ENCODE peak calls at places on chromosomes 1 and 21, in nine cellular contexts. One of them, this sample, is unnamed.

GRCh38 chr1:43769350-43769908 is 62.1 kb downstream of the ST3GAL3 start:
- DNase-seq in foreskin keratinocyte: no peak
- DNase-seq in MM.1S: no peak
- DNase-seq in brain microvascular endothelial cell: no peak
- DNase-seq in cardiac muscle cell: no peak
- DNase-seq in left ventricle myocardium inferior: no peak
- DNase-seq in heart right ventricle: no peak
- DNase-seq in right atrium auricular region: no peak
- DNase-seq in sigmoid colon: no peak
- DNase-seq in this sample: no peak

GRCh38 chr1:6224733-6225132 is 11.0 kb downstream of the ICMT start:
- DNase-seq in foreskin keratinocyte: no peak
- DNase-seq in MM.1S: no peak
- DNase-seq in brain microvascular endothelial cell: no peak
- DNase-seq in cardiac muscle cell: no peak
- DNase-seq in left ventricle myocardium inferior: no peak
- DNase-seq in heart right ventricle: no peak
- DNase-seq in right atrium auricular region: no peak
- DNase-seq in sigmoid colon: no peak
- DNase-seq in this sample: no peak

GRCh38 chr1:47760248-47760629 is 236.9 kb downstream of the TRABD2B start:
- DNase-seq in foreskin keratinocyte: no peak
- DNase-seq in MM.1S: no peak
- DNase-seq in brain microvascular endothelial cell: no peak
- DNase-seq in cardiac muscle cell: no peak
- DNase-seq in left ventricle myocardium inferior: no peak
- DNase-seq in heart right ventricle: no peak
- DNase-seq in right atrium auricular region: no peak
- DNase-seq in sigmoid colon: peak; percentile 21
- DNase-seq in this sample: no peak

GRCh38 chr1:94255476-94255875 is 18.1 kb upstream of the ARHGAP29 start:
- DNase-seq in foreskin keratinocyte: no peak
- DNase-seq in MM.1S: no peak
- DNase-seq in brain microvascular endothelial cell: no peak
- DNase-seq in cardiac muscle cell: no peak
- DNase-seq in left ventricle myocardium inferior: no peak
- DNase-seq in heart right ventricle: no peak
- DNase-seq in right atrium auricular region: no peak
- DNase-seq in sigmoid colon: no peak
- DNase-seq in this sample: no peak

GRCh38 chr1:17837631-17838030 is 82.5 kb downstream of the ACTL8 start:
- DNase-seq in foreskin keratinocyte: no peak
- DNase-seq in MM.1S: no peak
- DNase-seq in brain microvascular endothelial cell: no peak
- DNase-seq in cardiac muscle cell: no peak
- DNase-seq in left ventricle myocardium inferior: no peak
- DNase-seq in heart right ventricle: no peak
- DNase-seq in right atrium auricular region: no peak
- DNase-seq in sigmoid colon: no peak
- DNase-seq in this sample: no peak

GRCh38 chr21:41169701-41170100 is 1.7 kb downstream of the BACE2 start:
- DNase-seq in foreskin keratinocyte: peak; percentile 29
- DNase-seq in MM.1S: no peak
- DNase-seq in brain microvascular endothelial cell: no peak
- DNase-seq in cardiac muscle cell: no peak
- DNase-seq in left ventricle myocardium inferior: no peak
- DNase-seq in heart right ventricle: no peak
- DNase-seq in right atrium auricular region: no peak
- DNase-seq in sigmoid colon: no peak
- DNase-seq in this sample: no peak

GRCh38 chr1:34694383-34694782 is 60.5 kb upstream of the GJB5 start:
- DNase-seq in foreskin keratinocyte: no peak
- DNase-seq in MM.1S: no peak
- DNase-seq in brain microvascular endothelial cell: no peak
- DNase-seq in cardiac muscle cell: no peak
- DNase-seq in left ventricle myocardium inferior: no peak
- DNase-seq in heart right ventricle: no peak
- DNase-seq in right atrium auricular region: peak; percentile 1
- DNase-seq in sigmoid colon: no peak
- DNase-seq in this sample: no peak

GRCh38 chr1:1144122-1144842 is 28.4 kb upstream of the C1orf159 start:
- DNase-seq in foreskin keratinocyte: peak; percentile 67
- DNase-seq in MM.1S: peak; percentile 50
- DNase-seq in brain microvascular endothelial cell: no peak
- DNase-seq in cardiac muscle cell: no peak
- DNase-seq in left ventricle myocardium inferior: no peak
- DNase-seq in heart right ventricle: no peak
- DNase-seq in right atrium auricular region: no peak
- DNase-seq in sigmoid colon: no peak
- DNase-seq in this sample: no peak

GRCh38 chr1:48493970-48494769 is 22.2 kb upstream of the SPATA6 start:
- DNase-seq in foreskin keratinocyte: peak; percentile 85
- DNase-seq in MM.1S: no peak
- DNase-seq in brain microvascular endothelial cell: peak; percentile 79
- DNase-seq in cardiac muscle cell: no peak
- DNase-seq in left ventricle myocardium inferior: no peak
- DNase-seq in heart right ventricle: no peak
- DNase-seq in right atrium auricular region: no peak
- DNase-seq in sigmoid colon: peak; percentile 67
- DNase-seq in this sample: no peak

GRCh38 chr1:230495021-230495550 is 69.0 kb upstream of the PGBD5 start:
- DNase-seq in foreskin keratinocyte: no peak
- DNase-seq in MM.1S: no peak
- DNase-seq in brain microvascular endothelial cell: no peak
- DNase-seq in cardiac muscle cell: no peak
- DNase-seq in left ventricle myocardium inferior: no peak
- DNase-seq in heart right ventricle: no peak
- DNase-seq in right atrium auricular region: no peak
- DNase-seq in sigmoid colon: no peak
- DNase-seq in this sample: no peak

GRCh38 chr21:46066843-46067331 is 31.0 kb upstream of the COL6A2 start:
- DNase-seq in foreskin keratinocyte: no peak
- DNase-seq in MM.1S: no peak
- DNase-seq in brain microvascular endothelial cell: no peak
- DNase-seq in cardiac muscle cell: peak; percentile 33
- DNase-seq in left ventricle myocardium inferior: peak; percentile 70
- DNase-seq in heart right ventricle: no peak
- DNase-seq in right atrium auricular region: peak; percentile 66
- DNase-seq in sigmoid colon: peak; percentile 87
- DNase-seq in this sample: no peak

GRCh38 chr1:226404904-226405222 is 3.0 kb downstream of the PARP1 start:
- DNase-seq in foreskin keratinocyte: no peak
- DNase-seq in MM.1S: no peak
- DNase-seq in brain microvascular endothelial cell: no peak
- DNase-seq in cardiac muscle cell: no peak
- DNase-seq in left ventricle myocardium inferior: no peak
- DNase-seq in heart right ventricle: no peak
- DNase-seq in right atrium auricular region: no peak
- DNase-seq in sigmoid colon: no peak
- DNase-seq in this sample: no peak

GRCh38 chr1:226404063-226404903 is 3.6 kb downstream of the PARP1 start:
- DNase-seq in foreskin keratinocyte: no peak
- DNase-seq in MM.1S: no peak
- DNase-seq in brain microvascular endothelial cell: peak; percentile 6
- DNase-seq in cardiac muscle cell: no peak
- DNase-seq in left ventricle myocardium inferior: no peak
- DNase-seq in heart right ventricle: no peak
- DNase-seq in right atrium auricular region: no peak
- DNase-seq in sigmoid colon: no peak
- DNase-seq in this sample: no peak

GRCh38 chr1:226405411-226405988 is 2.4 kb downstream of the PARP1 start:
- DNase-seq in foreskin keratinocyte: no peak
- DNase-seq in MM.1S: peak; percentile 72
- DNase-seq in brain microvascular endothelial cell: no peak
- DNase-seq in cardiac muscle cell: no peak
- DNase-seq in left ventricle myocardium inferior: no peak
- DNase-seq in heart right ventricle: no peak
- DNase-seq in right atrium auricular region: no peak
- DNase-seq in sigmoid colon: no peak
- DNase-seq in this sample: no peak

GRCh38 chr1:226402615-226403521 is 5.0 kb downstream of the PARP1 start:
- DNase-seq in foreskin keratinocyte: no peak
- DNase-seq in MM.1S: no peak
- DNase-seq in brain microvascular endothelial cell: no peak
- DNase-seq in cardiac muscle cell: no peak
- DNase-seq in left ventricle myocardium inferior: no peak
- DNase-seq in heart right ventricle: no peak
- DNase-seq in right atrium auricular region: no peak
- DNase-seq in sigmoid colon: no peak
- DNase-seq in this sample: no peak

DNA sequence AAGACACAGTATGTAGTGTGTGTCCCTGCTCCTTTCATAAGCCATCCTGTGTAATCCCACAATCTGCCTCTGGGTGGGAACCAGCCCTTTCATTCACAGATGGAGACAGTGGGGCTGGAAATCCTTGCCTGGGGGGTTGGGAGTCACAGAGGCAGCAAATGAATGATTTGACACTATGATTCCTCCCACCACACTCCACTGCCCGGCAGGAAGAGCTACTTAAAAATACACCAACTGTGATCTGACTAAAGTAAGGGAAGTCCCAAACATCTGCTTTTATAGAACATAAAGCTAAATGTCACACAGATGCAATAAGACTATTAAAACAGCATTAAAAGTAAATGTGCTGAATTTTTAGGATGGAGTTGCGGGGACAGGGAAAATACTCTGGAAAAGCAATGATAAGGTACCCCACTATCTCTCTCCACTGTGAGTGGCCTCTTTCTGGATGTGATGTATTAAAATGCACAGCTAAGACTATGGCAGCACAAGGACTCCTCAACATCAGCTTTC is 4.3 kb downstream of the PARP1 start:
- DNase-seq in foreskin keratinocyte: no peak
- DNase-seq in MM.1S: no peak
- DNase-seq in brain microvascular endothelial cell: peak; percentile 34
- DNase-seq in cardiac muscle cell: no peak
- DNase-seq in left ventricle myocardium inferior: no peak
- DNase-seq in heart right ventricle: no peak
- DNase-seq in right atrium auricular region: no peak
- DNase-seq in sigmoid colon: no peak
- DNase-seq in this sample: peak; percentile 38
- TF ChIP-seq CTCF in foreskin keratinocyte: peak; percentile 41
- TF ChIP-seq CTCF in MM.1S: peak; percentile 30
- TF ChIP-seq CTCF in brain microvascular endothelial cell: peak; percentile 63
- TF ChIP-seq CTCF in cardiac muscle cell: peak; percentile 36
- TF ChIP-seq CTCF in left ventricle myocardium inferior: peak; percentile 37
- TF ChIP-seq CTCF in heart right ventricle: no peak
- TF ChIP-seq CTCF in right atrium auricular region: no peak
- TF ChIP-seq CTCF in sigmoid colon: no peak
- TF ChIP-seq CTCF in this sample: peak; percentile 39

GRCh38 chr21:33155005-33155404 is 74.7 kb upstream of the IFNAR2 start:
- DNase-seq in foreskin keratinocyte: no peak
- DNase-seq in MM.1S: no peak
- DNase-seq in brain microvascular endothelial cell: no peak
- DNase-seq in cardiac muscle cell: no peak
- DNase-seq in left ventricle myocardium inferior: no peak
- DNase-seq in heart right ventricle: no peak
- DNase-seq in right atrium auricular region: no peak
- DNase-seq in sigmoid colon: no peak
- DNase-seq in this sample: no peak
- H3K27me3 ChIP-seq in foreskin keratinocyte: peaks cover 15% of the 10 kb centered on the region
- H3K27me3 ChIP-seq in MM.1S: no peaks in the 10 kb centered on the region
- H3K27me3 ChIP-seq in brain microvascular endothelial cell: peaks cover 10% of the 10 kb centered on the region
- H3K27me3 ChIP-seq in cardiac muscle cell: no peaks in the 10 kb centered on the region
- H3K27me3 ChIP-seq in left ventricle myocardium inferior: peaks cover 80% of the 10 kb centered on the region
- H3K27me3 ChIP-seq in heart right ventricle: peaks cover 73% of the 10 kb centered on the region
- H3K27me3 ChIP-seq in right atrium auricular region: no peaks in the 10 kb centered on the region
- H3K27me3 ChIP-seq in sigmoid colon: no peaks in the 10 kb centered on the region
- H3K27me3 ChIP-seq in this sample: no peaks in the 10 kb centered on the region

DNA sequence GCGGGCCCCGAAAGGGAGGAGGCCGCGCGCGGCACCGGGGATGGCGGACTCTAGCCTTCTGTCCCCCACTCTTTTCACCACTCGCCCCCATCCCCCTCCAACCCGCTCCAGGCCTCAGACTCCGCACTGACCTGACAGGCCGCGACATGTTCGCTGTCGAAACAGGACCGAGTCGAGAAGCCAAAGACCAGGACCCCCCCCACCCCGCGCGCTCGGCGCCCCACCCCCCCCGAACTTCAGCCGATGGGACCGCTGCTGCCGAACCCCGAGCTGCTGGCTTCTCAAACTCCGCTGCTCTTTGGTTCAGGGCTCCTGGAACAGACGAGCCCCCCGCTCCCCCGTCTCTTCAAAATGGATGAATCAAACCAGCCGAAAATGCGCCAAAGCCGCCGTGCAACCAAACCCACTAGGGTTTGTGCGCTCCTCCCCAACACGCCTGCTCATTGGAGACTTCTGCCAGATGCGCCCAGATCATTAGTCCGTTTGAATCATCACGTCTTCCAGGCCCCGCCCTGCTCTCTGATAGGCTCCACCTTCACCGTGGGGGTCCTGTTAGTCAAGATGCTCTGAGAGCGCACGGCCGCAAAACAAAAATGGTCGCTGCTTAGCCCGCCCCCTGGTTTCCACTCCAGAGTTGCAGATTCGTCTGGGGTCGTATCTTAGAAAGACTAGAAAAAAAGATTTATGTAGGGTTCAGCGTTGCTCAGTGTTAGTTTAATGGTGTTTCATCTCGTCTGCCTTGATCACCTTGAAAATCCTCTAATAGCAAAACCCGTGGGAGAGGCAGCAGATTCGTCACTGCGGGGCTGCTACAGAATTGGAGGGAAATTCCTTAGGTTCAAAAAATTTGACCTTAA is at the start of gene NUCKS1:
- DNase-seq in foreskin keratinocyte: peak; percentile 99
- DNase-seq in MM.1S: peak; percentile 100
- DNase-seq in brain microvascular endothelial cell: peak; percentile 100
- DNase-seq in cardiac muscle cell: peak; percentile 98
- DNase-seq in left ventricle myocardium inferior: peak; percentile 98
- DNase-seq in heart right ventricle: peak; percentile 99
- DNase-seq in right atrium auricular region: peak; percentile 99
- DNase-seq in sigmoid colon: peak; percentile 100
- DNase-seq in this sample: peak; percentile 100
- TF ChIP-seq CTCF in foreskin keratinocyte: no peak
- TF ChIP-seq CTCF in MM.1S: no peak
- TF ChIP-seq CTCF in brain microvascular endothelial cell: peak; percentile 38
- TF ChIP-seq CTCF in cardiac muscle cell: peak; percentile 11
- TF ChIP-seq CTCF in left ventricle myocardium inferior: peak; percentile 53
- TF ChIP-seq CTCF in heart right ventricle: peak; percentile 14
- TF ChIP-seq CTCF in right atrium auricular region: no peak
- TF ChIP-seq CTCF in sigmoid colon: no peak
- TF ChIP-seq CTCF in this sample: peak; percentile 13

DNA sequence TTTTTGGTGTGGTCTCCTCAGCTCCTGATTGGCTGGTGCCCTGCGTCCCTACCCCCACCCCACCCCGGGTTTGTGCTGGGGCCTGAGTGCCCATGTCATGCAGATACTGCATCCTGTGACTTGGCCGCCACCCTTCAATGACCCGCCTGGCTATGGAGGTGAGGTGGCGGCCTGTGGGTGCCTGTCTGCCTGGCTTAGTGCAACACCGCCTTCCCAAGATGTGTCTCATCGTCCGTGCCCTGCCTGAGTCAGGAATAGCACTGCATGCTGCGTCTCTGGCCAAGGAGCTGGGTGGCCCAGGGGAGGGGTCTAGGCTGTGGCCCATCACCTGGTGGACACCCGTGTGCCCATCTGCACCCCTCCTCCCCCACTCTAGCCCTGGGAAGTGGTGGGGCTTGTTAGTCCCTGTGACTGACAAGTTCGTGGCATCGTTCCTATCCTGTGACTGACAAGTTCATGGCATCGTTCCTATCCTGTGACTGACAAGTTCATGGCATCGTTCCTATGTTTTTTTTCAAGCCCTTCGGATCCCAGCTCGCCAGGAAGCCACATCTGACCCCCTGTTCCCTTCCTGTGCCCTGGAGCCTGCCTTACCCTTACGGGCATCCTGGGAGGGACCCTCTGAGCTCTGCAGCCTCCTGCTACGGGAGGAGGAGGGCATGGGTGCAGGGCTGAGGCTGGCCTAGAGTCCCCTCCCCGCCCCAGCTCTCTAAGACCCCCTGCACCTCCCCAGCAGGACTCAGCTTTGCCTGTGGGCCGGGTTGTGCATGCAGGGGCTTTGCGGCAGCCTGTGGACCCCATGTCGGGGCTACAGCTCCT is 7.5 kb downstream of the SLX9 start:
- DNase-seq in foreskin keratinocyte: peak; percentile 39
- DNase-seq in MM.1S: no peak
- DNase-seq in brain microvascular endothelial cell: no peak
- DNase-seq in cardiac muscle cell: no peak
- DNase-seq in left ventricle myocardium inferior: peak; percentile 75
- DNase-seq in heart right ventricle: peak; percentile 58
- DNase-seq in right atrium auricular region: no peak
- DNase-seq in sigmoid colon: peak; percentile 59
- DNase-seq in this sample: no peak
- H3K27me3 ChIP-seq in foreskin keratinocyte: no peaks in the 10 kb centered on the region
- H3K27me3 ChIP-seq in MM.1S: no peaks in the 10 kb centered on the region
- H3K27me3 ChIP-seq in brain microvascular endothelial cell: no peaks in the 10 kb centered on the region
- H3K27me3 ChIP-seq in cardiac muscle cell: no peaks in the 10 kb centered on the region
- H3K27me3 ChIP-seq in left ventricle myocardium inferior: no peaks in the 10 kb centered on the region
- H3K27me3 ChIP-seq in heart right ventricle: no peaks in the 10 kb centered on the region
- H3K27me3 ChIP-seq in right atrium auricular region: no peaks in the 10 kb centered on the region
- H3K27me3 ChIP-seq in sigmoid colon: no peaks in the 10 kb centered on the region
- H3K27me3 ChIP-seq in this sample: no peaks in the 10 kb centered on the region